ENCODE peak calls at places on chromosome 12, in seven cellular contexts. One of them, this sample, is unnamed.

GRCh38 chr12:50187084-50187900 is 20.1 kb upstream of the CERS5 start:
- DNase-seq in cardiac fibroblast: peak; percentile 88
- DNase-seq in LoVo: no peak
- DNase-seq in B cell: no peak
- DNase-seq in AG09309: peak; percentile 89
- DNase-seq in stimulated activated CD8-positive, alpha-beta memory T cell treated with anti-CD3 and anti-CD28 coated beads, Interleukin-15, amount 100 ng/mL, for 1 hour: no peak
- DNase-seq in activated gamma-delta T cell treated with Interleukin-2 at 50 U/mL for 16 hours: no peak
- DNase-seq in this sample: peak; percentile 85

GRCh38 chr12:51721281-51721940 is 127.1 kb downstream of the FIGNL2 start:
- DNase-seq in stimulated activated CD8-positive, alpha-beta memory T cell treated with anti-CD3 and anti-CD28 coated beads, Interleukin-15, amount 100 ng/mL, for 1 hour: peak; percentile 6
- DNase-seq in B cell: peak; percentile 25
- DNase-seq in LoVo: no peak
- DNase-seq in AG09309: no peak
- DNase-seq in cardiac fibroblast: peak; percentile 45
- DNase-seq in activated gamma-delta T cell treated with Interleukin-2 at 50 U/mL for 16 hours: peak; percentile 25
- DNase-seq in this sample: peak; percentile 16

GRCh38 chr12:67006612-67007011 is 262.5 kb upstream of the CAND1 start:
- DNase-seq in AG09309: no peak
- DNase-seq in LoVo: no peak
- DNase-seq in B cell: no peak
- DNase-seq in activated gamma-delta T cell treated with Interleukin-2 at 50 U/mL for 16 hours: no peak
- DNase-seq in cardiac fibroblast: no peak
- DNase-seq in stimulated activated CD8-positive, alpha-beta memory T cell treated with anti-CD3 and anti-CD28 coated beads, Interleukin-15, amount 100 ng/mL, for 1 hour: no peak
- DNase-seq in this sample: peak; percentile 81

GRCh38 chr12:40752011-40752410 is 59.8 kb downstream of the CNTN1 start:
- DNase-seq in activated gamma-delta T cell treated with Interleukin-2 at 50 U/mL for 16 hours: no peak
- DNase-seq in AG09309: no peak
- DNase-seq in LoVo: no peak
- DNase-seq in B cell: no peak
- DNase-seq in stimulated activated CD8-positive, alpha-beta memory T cell treated with anti-CD3 and anti-CD28 coated beads, Interleukin-15, amount 100 ng/mL, for 1 hour: no peak
- DNase-seq in cardiac fibroblast: no peak
- DNase-seq in this sample: peak; percentile 87

GRCh38 chr12:120640840-120641833 is 711 bp downstream of the CABP1 start:
- DNase-seq in AG09309: no peak
- DNase-seq in activated gamma-delta T cell treated with Interleukin-2 at 50 U/mL for 16 hours: peak; percentile 42
- DNase-seq in B cell: peak; percentile 67
- DNase-seq in LoVo: peak; percentile 73
- DNase-seq in stimulated activated CD8-positive, alpha-beta memory T cell treated with anti-CD3 and anti-CD28 coated beads, Interleukin-15, amount 100 ng/mL, for 1 hour: peak; percentile 22
- DNase-seq in cardiac fibroblast: peak; percentile 48
- DNase-seq in this sample: no peak

GRCh38 chr12:67909091-67909531 is 80.1 kb upstream of the IFNG-AS1 start:
- DNase-seq in activated gamma-delta T cell treated with Interleukin-2 at 50 U/mL for 16 hours: no peak
- DNase-seq in cardiac fibroblast: peak; percentile 17
- DNase-seq in stimulated activated CD8-positive, alpha-beta memory T cell treated with anti-CD3 and anti-CD28 coated beads, Interleukin-15, amount 100 ng/mL, for 1 hour: no peak
- DNase-seq in LoVo: peak; percentile 23
- DNase-seq in AG09309: peak; percentile 89
- DNase-seq in B cell: no peak
- DNase-seq in this sample: peak; percentile 10

GRCh38 chr12:114703060-114703493 is 19.1 kb upstream of the TBX3 start:
- DNase-seq in B cell: no peak
- DNase-seq in cardiac fibroblast: no peak
- DNase-seq in LoVo: no peak
- DNase-seq in activated gamma-delta T cell treated with Interleukin-2 at 50 U/mL for 16 hours: no peak
- DNase-seq in stimulated activated CD8-positive, alpha-beta memory T cell treated with anti-CD3 and anti-CD28 coated beads, Interleukin-15, amount 100 ng/mL, for 1 hour: no peak
- DNase-seq in AG09309: no peak
- DNase-seq in this sample: no peak

GRCh38 chr12:98838282-98838681 is 193.2 kb downstream of the APAF1 start:
- DNase-seq in stimulated activated CD8-positive, alpha-beta memory T cell treated with anti-CD3 and anti-CD28 coated beads, Interleukin-15, amount 100 ng/mL, for 1 hour: no peak
- DNase-seq in AG09309: no peak
- DNase-seq in LoVo: no peak
- DNase-seq in B cell: no peak
- DNase-seq in cardiac fibroblast: peak; percentile 2
- DNase-seq in activated gamma-delta T cell treated with Interleukin-2 at 50 U/mL for 16 hours: no peak
- DNase-seq in this sample: no peak

GRCh38 chr12:3743803-3744202 is 9.1 kb downstream of the CRACR2A start:
- DNase-seq in stimulated activated CD8-positive, alpha-beta memory T cell treated with anti-CD3 and anti-CD28 coated beads, Interleukin-15, amount 100 ng/mL, for 1 hour: no peak
- DNase-seq in cardiac fibroblast: peak; percentile 33
- DNase-seq in AG09309: no peak
- DNase-seq in LoVo: no peak
- DNase-seq in B cell: no peak
- DNase-seq in activated gamma-delta T cell treated with Interleukin-2 at 50 U/mL for 16 hours: no peak
- DNase-seq in this sample: no peak

GRCh38 chr12:122842505-122843405 is 7.5 kb downstream of the HIP1R start:
- DNase-seq in B cell: no peak
- DNase-seq in AG09309: no peak
- DNase-seq in cardiac fibroblast: no peak
- DNase-seq in LoVo: no peak
- DNase-seq in activated gamma-delta T cell treated with Interleukin-2 at 50 U/mL for 16 hours: no peak
- DNase-seq in stimulated activated CD8-positive, alpha-beta memory T cell treated with anti-CD3 and anti-CD28 coated beads, Interleukin-15, amount 100 ng/mL, for 1 hour: no peak
- DNase-seq in this sample: no peak

GRCh38 chr12:113914176-113914575 is 51.9 kb downstream of the RBM19 start:
- DNase-seq in LoVo: no peak
- DNase-seq in AG09309: no peak
- DNase-seq in B cell: no peak
- DNase-seq in cardiac fibroblast: no peak
- DNase-seq in activated gamma-delta T cell treated with Interleukin-2 at 50 U/mL for 16 hours: no peak
- DNase-seq in stimulated activated CD8-positive, alpha-beta memory T cell treated with anti-CD3 and anti-CD28 coated beads, Interleukin-15, amount 100 ng/mL, for 1 hour: no peak
- DNase-seq in this sample: no peak

GRCh38 chr12:15393995-15394394 is 71.7 kb downstream of the PTPRO start:
- DNase-seq in stimulated activated CD8-positive, alpha-beta memory T cell treated with anti-CD3 and anti-CD28 coated beads, Interleukin-15, amount 100 ng/mL, for 1 hour: no peak
- DNase-seq in LoVo: no peak
- DNase-seq in activated gamma-delta T cell treated with Interleukin-2 at 50 U/mL for 16 hours: no peak
- DNase-seq in AG09309: no peak
- DNase-seq in B cell: no peak
- DNase-seq in cardiac fibroblast: no peak
- DNase-seq in this sample: no peak

GRCh38 chr12:116594325-116595038 is 35.3 kb downstream of the MAP1LC3B2 start:
- DNase-seq in AG09309: no peak
- DNase-seq in stimulated activated CD8-positive, alpha-beta memory T cell treated with anti-CD3 and anti-CD28 coated beads, Interleukin-15, amount 100 ng/mL, for 1 hour: no peak
- DNase-seq in activated gamma-delta T cell treated with Interleukin-2 at 50 U/mL for 16 hours: peak; percentile 19
- DNase-seq in B cell: peak; percentile 74
- DNase-seq in LoVo: no peak
- DNase-seq in cardiac fibroblast: no peak
- DNase-seq in this sample: no peak

GRCh38 chr12:58888131-58888783 is 32.0 kb downstream of the LRIG3 start:
- DNase-seq in LoVo: no peak
- DNase-seq in cardiac fibroblast: peak; percentile 93
- DNase-seq in stimulated activated CD8-positive, alpha-beta memory T cell treated with anti-CD3 and anti-CD28 coated beads, Interleukin-15, amount 100 ng/mL, for 1 hour: no peak
- DNase-seq in B cell: no peak
- DNase-seq in AG09309: peak; percentile 49
- DNase-seq in activated gamma-delta T cell treated with Interleukin-2 at 50 U/mL for 16 hours: no peak
- DNase-seq in this sample: no peak

GRCh38 chr12:52685406-52685890 is 5.2 kb upstream of the KRT1 start:
- DNase-seq in B cell: no peak
- DNase-seq in AG09309: no peak
- DNase-seq in activated gamma-delta T cell treated with Interleukin-2 at 50 U/mL for 16 hours: no peak
- DNase-seq in LoVo: no peak
- DNase-seq in cardiac fibroblast: no peak
- DNase-seq in stimulated activated CD8-positive, alpha-beta memory T cell treated with anti-CD3 and anti-CD28 coated beads, Interleukin-15, amount 100 ng/mL, for 1 hour: no peak
- DNase-seq in this sample: no peak

GRCh38 chr12:73973486-73973885 is 564.1 kb upstream of the ATXN7L3B start:
- DNase-seq in activated gamma-delta T cell treated with Interleukin-2 at 50 U/mL for 16 hours: no peak
- DNase-seq in cardiac fibroblast: no peak
- DNase-seq in AG09309: no peak
- DNase-seq in stimulated activated CD8-positive, alpha-beta memory T cell treated with anti-CD3 and anti-CD28 coated beads, Interleukin-15, amount 100 ng/mL, for 1 hour: no peak
- DNase-seq in B cell: no peak
- DNase-seq in LoVo: no peak
- DNase-seq in this sample: peak; percentile 19

GRCh38 chr12:76375470-76375869 is 27.3 kb upstream of the BBS10 start:
- DNase-seq in LoVo: no peak
- DNase-seq in activated gamma-delta T cell treated with Interleukin-2 at 50 U/mL for 16 hours: no peak
- DNase-seq in B cell: no peak
- DNase-seq in cardiac fibroblast: no peak
- DNase-seq in stimulated activated CD8-positive, alpha-beta memory T cell treated with anti-CD3 and anti-CD28 coated beads, Interleukin-15, amount 100 ng/mL, for 1 hour: no peak
- DNase-seq in AG09309: no peak
- DNase-seq in this sample: no peak

GRCh38 chr12:56928262-56928661 is 5.9 kb downstream of the SDR9C7 start:
- DNase-seq in B cell: no peak
- DNase-seq in stimulated activated CD8-positive, alpha-beta memory T cell treated with anti-CD3 and anti-CD28 coated beads, Interleukin-15, amount 100 ng/mL, for 1 hour: no peak
- DNase-seq in activated gamma-delta T cell treated with Interleukin-2 at 50 U/mL for 16 hours: no peak
- DNase-seq in LoVo: no peak
- DNase-seq in AG09309: no peak
- DNase-seq in cardiac fibroblast: no peak
- DNase-seq in this sample: no peak

GRCh38 chr12:108597559-108598471 is at the start of gene TMEM119:
- DNase-seq in B cell: no peak
- DNase-seq in stimulated activated CD8-positive, alpha-beta memory T cell treated with anti-CD3 and anti-CD28 coated beads, Interleukin-15, amount 100 ng/mL, for 1 hour: no peak
- DNase-seq in cardiac fibroblast: peak; percentile 70
- DNase-seq in activated gamma-delta T cell treated with Interleukin-2 at 50 U/mL for 16 hours: no peak
- DNase-seq in LoVo: no peak
- DNase-seq in AG09309: peak; percentile 43
- DNase-seq in this sample: no peak